ENCODE peak calls at places on chromosomes 3 and 15, in four cellular contexts. One of them, this sample, is unnamed.

GRCh38 chr3:161171639-161172552 is 49.2 kb upstream of the NMD3 start:
- DNase-seq in K562: no peak
- DNase-seq in keratinocyte: no peak
- DNase-seq in IMR-90: no peak
- DNase-seq in this sample: peak; percentile 50

GRCh38 chr3:30770387-30770786 is 124.1 kb downstream of the GADL1 start:
- DNase-seq in keratinocyte: peak; percentile 73
- DNase-seq in IMR-90: peak; percentile 90
- DNase-seq in K562: no peak
- DNase-seq in this sample: peak; percentile 10

GRCh38 chr3:170765419-170766078 is 104.4 kb downstream of the RPL22L1 start:
- DNase-seq in IMR-90: no peak
- DNase-seq in K562: peak; percentile 31
- DNase-seq in keratinocyte: no peak
- DNase-seq in this sample: no peak

GRCh38 chr3:12907296-12907695 is 65.9 kb upstream of the RPL32 start:
- DNase-seq in K562: no peak
- DNase-seq in IMR-90: no peak
- DNase-seq in keratinocyte: no peak
- DNase-seq in this sample: no peak

GRCh38 chr15:75625542-75626347 is at the start of gene SNUPN:
- DNase-seq in keratinocyte: no peak
- DNase-seq in K562: peak; percentile 95
- DNase-seq in IMR-90: peak; percentile 86
- DNase-seq in this sample: peak; percentile 89

GRCh38 chr3:185316740-185317407 is 46.1 kb upstream of the MAP3K13 start:
- DNase-seq in keratinocyte: no peak
- DNase-seq in K562: no peak
- DNase-seq in IMR-90: peak; percentile 33
- DNase-seq in this sample: peak; percentile 70

GRCh38 chr3:46213201-46213600 is 5.1 kb upstream of the CCR1 start:
- DNase-seq in keratinocyte: no peak
- DNase-seq in K562: no peak
- DNase-seq in IMR-90: no peak
- DNase-seq in this sample: no peak

GRCh38 chr15:101461097-101461496 is 28.4 kb downstream of the PCSK6 start:
- DNase-seq in IMR-90: no peak
- DNase-seq in keratinocyte: no peak
- DNase-seq in K562: no peak
- DNase-seq in this sample: no peak

GRCh38 chr15:42202653-42203052 is 5.5 kb downstream of the VPS39 start:
- DNase-seq in K562: no peak
- DNase-seq in keratinocyte: no peak
- DNase-seq in IMR-90: no peak
- DNase-seq in this sample: no peak
- H3K4me1 ChIP-seq in K562: no peaks in the 10 kb centered on the region
- H3K4me1 ChIP-seq in keratinocyte: peaks cover 8% of the 10 kb centered on the region
- H3K4me1 ChIP-seq in IMR-90: peaks cover 4% of the 10 kb centered on the region
- H3K4me1 ChIP-seq in this sample: peaks cover 7% of the 10 kb centered on the region

GRCh38 chr3:183081459-183082183 is 17.7 kb downstream of the MCCC1 start:
- DNase-seq in IMR-90: no peak
- DNase-seq in keratinocyte: no peak
- DNase-seq in K562: no peak
- DNase-seq in this sample: no peak

GRCh38 chr3:183087184-183087583 is 12.1 kb downstream of the MCCC1 start:
- DNase-seq in keratinocyte: no peak
- DNase-seq in IMR-90: no peak
- DNase-seq in K562: no peak
- DNase-seq in this sample: no peak

GRCh38 chr3:183082355-183082915 is 16.9 kb downstream of the MCCC1 start:
- DNase-seq in K562: no peak
- DNase-seq in keratinocyte: no peak
- DNase-seq in IMR-90: no peak
- DNase-seq in this sample: no peak

GRCh38 chr3:183080628-183081027 is 18.7 kb downstream of the MCCC1 start:
- DNase-seq in IMR-90: no peak
- DNase-seq in K562: no peak
- DNase-seq in keratinocyte: no peak
- DNase-seq in this sample: no peak

DNA sequence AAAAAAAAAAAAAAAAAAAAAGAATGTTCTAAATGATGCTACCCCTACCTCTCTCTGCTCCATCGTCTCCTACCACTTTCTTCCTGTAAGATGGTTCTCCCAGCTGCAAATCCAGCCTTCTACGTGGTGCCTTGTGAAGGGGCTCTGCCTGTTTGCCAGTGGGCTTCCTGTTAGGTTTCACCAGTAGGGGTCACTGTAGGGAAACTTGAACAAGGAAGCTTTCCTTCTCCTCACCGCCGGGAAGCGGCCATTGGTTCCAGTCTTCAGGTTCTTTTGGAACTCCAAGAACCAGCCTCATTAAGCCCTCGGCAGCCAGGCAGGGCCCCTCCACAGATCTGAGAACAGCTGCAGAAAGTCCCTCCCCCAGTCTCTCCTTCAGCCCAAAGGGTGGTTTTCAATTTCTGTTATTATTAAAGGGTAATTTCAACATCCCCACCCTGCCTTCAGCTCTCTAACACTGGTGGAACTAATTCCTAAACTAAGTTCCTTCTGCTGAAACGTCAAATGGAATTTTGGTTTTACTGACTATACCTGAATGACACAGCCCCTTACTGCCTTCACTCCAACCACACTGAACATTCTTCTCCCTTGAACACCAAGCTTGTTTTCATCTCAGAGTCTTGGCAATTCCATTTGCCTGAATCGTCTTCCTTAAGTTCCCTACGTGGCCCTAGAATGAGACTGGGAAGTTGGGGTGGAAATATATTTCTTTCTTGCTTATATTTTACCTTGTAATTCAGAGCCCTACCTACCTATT is 13.5 kb downstream of the MCCC1 start:
- DNase-seq in keratinocyte: no peak
- DNase-seq in IMR-90: peak; percentile 72
- DNase-seq in K562: peak; percentile 61
- DNase-seq in this sample: no peak
- H3K9me1 ChIP-seq in keratinocyte: no peaks in the 10 kb centered on the region
- H3K9me1 ChIP-seq in IMR-90: no peaks in the 10 kb centered on the region
- H3K9me1 ChIP-seq in K562: no peaks in the 10 kb centered on the region
- H3K9me1 ChIP-seq in this sample: no peaks in the 10 kb centered on the region

GRCh38 chr15:67181221-67181639 is 73.2 kb downstream of the AAGAB start:
- DNase-seq in keratinocyte: no peak
- DNase-seq in K562: no peak
- DNase-seq in IMR-90: no peak
- DNase-seq in this sample: no peak
- H3K4me1 ChIP-seq in keratinocyte: peaks cover 27% of the 10 kb centered on the region
- H3K4me1 ChIP-seq in K562: peaks cover 14% of the 10 kb centered on the region
- H3K4me1 ChIP-seq in IMR-90: peaks cover 62% of the 10 kb centered on the region
- H3K4me1 ChIP-seq in this sample: peaks cover 25% of the 10 kb centered on the region

GRCh38 chr3:122427857-122428471 is 12.1 kb upstream of the WDR5B start:
- DNase-seq in K562: no peak
- DNase-seq in IMR-90: no peak
- DNase-seq in keratinocyte: no peak
- DNase-seq in this sample: no peak
- H3K9me1 ChIP-seq in K562: no peaks in the 10 kb centered on the region
- H3K9me1 ChIP-seq in IMR-90: no peaks in the 10 kb centered on the region
- H3K9me1 ChIP-seq in keratinocyte: no peaks in the 10 kb centered on the region
- H3K9me1 ChIP-seq in this sample: no peaks in the 10 kb centered on the region

DNA sequence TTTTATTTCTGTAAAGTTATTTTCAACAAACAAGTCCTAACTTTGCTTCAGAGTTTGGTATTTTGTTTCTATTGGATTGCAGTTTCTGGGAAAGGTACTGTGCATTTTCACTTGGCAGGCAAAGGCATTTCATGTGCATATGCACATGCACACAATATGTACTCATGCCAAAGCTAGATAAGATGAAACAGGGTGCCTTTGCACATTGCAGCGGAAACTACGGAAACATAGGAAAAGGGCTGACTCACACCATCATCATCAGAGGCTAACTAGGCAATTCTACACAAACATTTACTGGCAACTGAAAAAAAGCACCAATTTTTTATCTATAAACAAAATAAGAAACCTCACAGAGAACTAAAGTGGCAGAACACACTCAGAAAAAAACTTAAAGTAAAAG is 550.6 kb upstream of the NECTIN3 start:
- DNase-seq in keratinocyte: peak; percentile 36
- DNase-seq in K562: peak; percentile 17
- DNase-seq in IMR-90: peak; percentile 98
- DNase-seq in this sample: peak; percentile 97
- H3K4me1 ChIP-seq in keratinocyte: no peaks in the 10 kb centered on the region
- H3K4me1 ChIP-seq in K562: peaks cover 9% of the 10 kb centered on the region
- H3K4me1 ChIP-seq in IMR-90: peaks cover 2% of the 10 kb centered on the region
- H3K4me1 ChIP-seq in this sample: peaks cover 18% of the 10 kb centered on the region

GRCh38 chr3:129572603-129573002 is 29.6 kb downstream of the H1-8 start:
- DNase-seq in keratinocyte: no peak
- DNase-seq in K562: no peak
- DNase-seq in IMR-90: no peak
- DNase-seq in this sample: no peak
- H3K9me1 ChIP-seq in keratinocyte: no peaks in the 10 kb centered on the region
- H3K9me1 ChIP-seq in K562: no peaks in the 10 kb centered on the region
- H3K9me1 ChIP-seq in IMR-90: no peaks in the 10 kb centered on the region
- H3K9me1 ChIP-seq in this sample: no peaks in the 10 kb centered on the region

GRCh38 chr3:188278717-188279324 is 124.9 kb downstream of the LPP start:
- DNase-seq in keratinocyte: no peak
- DNase-seq in IMR-90: no peak
- DNase-seq in K562: no peak
- DNase-seq in this sample: no peak

GRCh38 chr3:188282871-188283270 is 128.9 kb downstream of the LPP start:
- DNase-seq in K562: no peak
- DNase-seq in keratinocyte: no peak
- DNase-seq in IMR-90: no peak
- DNase-seq in this sample: no peak

GRCh38 chr3:188280627-188281026 is 126.7 kb downstream of the LPP start:
- DNase-seq in K562: no peak
- DNase-seq in keratinocyte: no peak
- DNase-seq in IMR-90: peak; percentile 33
- DNase-seq in this sample: no peak

GRCh38 chr3:188276366-188276765 is 122.4 kb downstream of the LPP start:
- DNase-seq in K562: no peak
- DNase-seq in keratinocyte: no peak
- DNase-seq in IMR-90: no peak
- DNase-seq in this sample: no peak

DNA sequence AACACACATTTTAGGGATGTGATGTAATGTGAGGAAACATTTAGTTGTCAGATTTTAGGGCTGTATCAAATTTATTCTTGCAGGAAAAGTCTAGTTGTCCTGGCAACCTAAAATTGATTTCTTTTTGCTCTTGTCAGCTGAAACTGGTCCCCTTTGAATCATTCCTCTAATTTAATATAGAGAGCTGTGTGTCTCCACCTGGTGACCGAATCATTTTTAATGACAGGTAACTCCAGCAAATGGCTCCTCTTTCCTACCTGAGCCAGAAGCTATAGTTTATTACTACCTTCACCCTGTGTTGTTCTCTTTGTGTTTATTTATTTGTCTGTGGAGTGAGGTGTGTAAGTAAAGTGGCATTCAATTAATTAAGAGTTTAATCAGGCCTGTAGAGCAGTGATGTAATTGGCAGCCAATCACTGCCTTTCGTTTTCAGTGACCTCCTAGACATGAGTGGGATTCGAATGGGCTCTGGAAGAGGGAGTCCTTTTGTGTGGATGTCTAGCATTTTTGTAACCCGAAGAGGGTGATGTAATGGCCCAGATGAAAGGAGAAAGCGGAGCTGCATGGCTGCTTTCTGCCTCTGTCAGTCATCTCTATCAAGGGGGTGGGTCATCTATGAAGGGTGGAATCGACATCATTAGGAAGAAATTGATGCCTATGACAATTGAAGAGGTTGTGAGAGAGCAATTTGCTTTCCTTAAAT is 125.9 kb downstream of the LPP start:
- DNase-seq in IMR-90: peak; percentile 49
- DNase-seq in keratinocyte: no peak
- DNase-seq in K562: no peak
- DNase-seq in this sample: no peak
- H3K4me1 ChIP-seq in IMR-90: peaks cover 23% of the 10 kb centered on the region
- H3K4me1 ChIP-seq in keratinocyte: peaks cover 15% of the 10 kb centered on the region
- H3K4me1 ChIP-seq in K562: no peaks in the 10 kb centered on the region
- H3K4me1 ChIP-seq in this sample: no peaks in the 10 kb centered on the region

DNA sequence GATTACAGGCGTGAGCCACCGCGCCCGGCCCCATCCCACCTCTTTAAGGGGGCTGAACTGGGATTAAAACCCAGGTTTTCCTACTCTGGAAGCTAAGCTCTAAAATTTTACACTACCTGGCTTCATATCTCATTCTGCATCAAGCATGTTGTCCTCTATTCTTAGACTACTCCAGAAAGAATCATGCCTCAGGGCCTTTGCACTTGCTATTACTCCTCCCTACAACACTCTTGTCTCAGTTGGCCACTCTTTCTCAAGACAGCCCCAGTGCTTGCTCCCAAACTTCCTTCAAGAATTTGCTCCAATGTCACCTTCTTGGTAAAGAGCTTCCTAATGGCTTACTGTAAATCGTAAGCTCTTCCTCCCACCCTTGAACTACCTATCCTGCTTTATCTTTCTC is 521.7 kb downstream of the MAGI1 start:
- DNase-seq in keratinocyte: no peak
- DNase-seq in K562: no peak
- DNase-seq in IMR-90: no peak
- DNase-seq in this sample: no peak
- H3K9me1 ChIP-seq in keratinocyte: no peaks in the 10 kb centered on the region
- H3K9me1 ChIP-seq in K562: no peaks in the 10 kb centered on the region
- H3K9me1 ChIP-seq in IMR-90: no peaks in the 10 kb centered on the region
- H3K9me1 ChIP-seq in this sample: no peaks in the 10 kb centered on the region

This sample was measured in endothelial cell of umbilical vein.